ENCODE peak calls at places on chromosomes 5 and 9, in four cellular contexts. X, H, Y and N are unnamed samples.

GRCh38 chr5:72557147-72557501 is 49.9 kb upstream of the ZNF366 start:
- DNase-seq in X (no peak), Y (no peak), H (no peak), N (no peak)

GRCh38 chr5:130400091-130400490 is 495.8 kb downstream of the CHSY3 start:
- DNase-seq in X (peak), H (peak), Y (peak), N (peak)

GRCh38 chr9:87116492-87116891 is 169.2 kb upstream of the GAS1 start:
- DNase-seq in X (no peak), H (no peak), Y (no peak), N (no peak)

GRCh38 chr5:54415896-54416640 is 39.4 kb upstream of the HSPB3 start:
- DNase-seq in H (no peak), Y (no peak), X (peak), N (peak)

GRCh38 chr5:117872798-117873368 is 1115.5 kb downstream of the DTWD2 start:
- DNase-seq in X (no peak), H (no peak), Y (no peak), N (no peak)

GRCh38 chr9:137157618-137158502 is 12.0 kb downstream of the LRRC26 start:
- DNase-seq in H (no peak), Y (no peak), X (no peak), N (no peak)

GRCh38 chr9:87080512-87081225 is 133.4 kb upstream of the GAS1 start:
- DNase-seq in Y (peak), X (no peak), H (no peak), N (peak)

GRCh38 chr9:113403651-113404050 is 2.6 kb upstream of the ALAD start:
- DNase-seq in H (no peak), X (no peak), Y (peak), N (no peak)

GRCh38 chr9:138047469-138048040 is 170.0 kb downstream of the CACNA1B start:
- DNase-seq in X (no peak), H (no peak), Y (no peak), N (no peak)

GRCh38 chr9:6902423-6902822 is 144.7 kb downstream of the KDM4C start:
- DNase-seq in H (no peak), Y (peak), X (peak), N (peak)

GRCh38 chr9:134185536-134186011 is 21.2 kb upstream of the RNU6ATAC start:
- DNase-seq in X (no peak), Y (no peak), H (no peak), N (no peak)

GRCh38 chr9:93107151-93107824 is 11.3 kb downstream of the CARD19 start:
- DNase-seq in H (no peak), X (no peak), Y (no peak), N (no peak)

GRCh38 chr9:15115702-15116639 is 191.0 kb downstream of the TTC39B start:
- DNase-seq in X (no peak), H (no peak), Y (no peak), N (no peak)

GRCh38 chr9:70601000-70601929 is 186.8 kb upstream of the KLF9 start:
- DNase-seq in Y (peak), X (peak), H (peak), N (peak)

GRCh38 chr5:135210286-135211055 is 176.4 kb upstream of the PITX1 start:
- DNase-seq in H (no peak), Y (no peak), X (no peak), N (no peak)

GRCh38 chr5:135206862-135207261 is 172.8 kb upstream of the PITX1 start:
- DNase-seq in X (no peak), H (no peak), Y (no peak), N (no peak)

GRCh38 chr5:135207866-135208265 is 173.8 kb upstream of the PITX1 start:
- DNase-seq in X (no peak), Y (no peak), H (no peak), N (no peak)

GRCh38 chr5:135209495-135209837 is 175.4 kb upstream of the PITX1 start:
- DNase-seq in X (no peak), Y (no peak), H (no peak), N (no peak)

GRCh38 chr5:135208555-135209494 is 174.8 kb upstream of the PITX1 start:
- DNase-seq in H (peak), Y (peak), X (peak), N (peak)
- TF ChIP-seq CTCF in H (peak), Y (peak), X (peak), N (peak)

DNA sequence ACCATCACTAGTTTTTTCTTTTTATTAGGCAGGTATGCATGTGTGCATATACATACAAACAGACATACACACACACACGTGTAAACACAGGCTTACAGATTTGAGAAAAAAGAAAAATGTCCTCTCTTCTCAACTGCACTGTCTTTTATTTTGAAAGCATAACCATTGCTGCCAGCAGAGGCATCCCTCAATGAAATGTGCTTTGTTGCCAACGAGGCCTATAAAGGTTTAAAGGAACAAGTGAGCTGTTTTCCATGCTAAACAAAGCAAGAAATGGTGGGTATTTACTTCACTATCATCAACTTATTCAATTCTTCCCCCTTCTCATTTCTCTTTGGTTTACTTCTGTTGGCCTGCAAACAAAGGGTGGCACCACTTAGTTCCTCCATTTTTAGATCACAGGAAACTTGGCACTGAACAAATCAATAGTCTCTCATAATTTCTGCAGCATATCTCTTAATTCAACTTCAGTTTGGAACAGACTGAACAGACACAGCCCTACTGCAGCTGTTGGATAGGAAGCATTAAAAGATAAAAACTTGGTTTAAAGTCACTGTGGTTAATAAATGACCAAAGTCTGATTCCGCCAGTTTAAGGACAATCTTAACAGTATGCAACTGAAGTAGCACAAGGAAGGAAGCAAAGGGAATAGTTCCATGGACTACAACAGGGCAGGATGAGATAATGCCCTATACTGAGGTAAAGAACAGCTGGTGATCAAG is 21.8 kb downstream of the TTC33 start:
- DNase-seq in H (no peak), X (no peak), Y (no peak), N (peak)
- TF ChIP-seq CTCF in H (no peak), X (no peak), Y (peak), N (peak)

GRCh38 chr5:57262533-57262932 is 88.7 kb downstream of the GPBP1 start:
- DNase-seq in X (no peak), Y (no peak), H (no peak), N (no peak)
- TF ChIP-seq CTCF in X (no peak), Y (no peak), H (no peak), N (no peak)

DNA sequence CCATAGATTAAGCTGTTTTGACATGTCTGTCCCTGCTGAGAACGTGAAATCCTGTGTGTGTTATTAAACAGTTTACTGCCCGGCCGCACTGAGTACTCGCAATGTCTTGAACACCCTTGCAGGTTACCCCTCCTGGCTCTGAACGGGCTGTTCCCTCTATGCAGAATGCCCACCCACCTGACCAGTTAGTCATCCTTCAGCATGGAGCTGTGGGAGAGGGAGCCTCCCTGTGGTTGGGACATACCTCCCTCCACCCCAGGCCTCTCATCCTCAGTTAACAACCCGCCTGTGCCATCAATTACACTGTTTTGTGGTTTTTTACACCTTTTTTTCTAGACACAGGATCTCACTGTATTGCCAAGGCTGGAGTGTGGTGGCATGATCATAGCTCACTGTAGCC is 26.0 kb downstream of the TJP2 start:
- DNase-seq in Y (peak), X (peak), H (no peak), N (peak)
- TF ChIP-seq CTCF in Y (peak), X (peak), H (no peak), N (no peak)

DNA sequence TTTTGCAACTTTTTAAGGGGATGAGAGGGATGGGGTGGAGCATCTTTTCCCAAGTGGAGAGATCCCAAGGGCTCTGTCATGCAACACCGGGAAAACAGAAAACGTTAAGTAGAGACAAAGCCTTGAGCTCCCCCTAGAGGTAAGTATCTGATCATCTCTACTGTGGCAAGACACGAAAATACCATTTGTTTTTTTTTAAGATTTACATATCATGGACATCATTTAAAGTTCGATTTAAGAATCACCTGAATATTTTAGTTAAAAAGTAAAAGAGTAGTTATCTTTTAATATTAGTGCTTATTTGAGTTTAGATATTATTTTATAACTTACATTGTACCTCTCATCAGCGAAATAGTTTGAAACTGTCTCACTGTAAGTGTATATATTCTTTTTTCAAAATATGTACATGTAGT is 200.4 kb downstream of the LRRC70 start:
- DNase-seq in Y (peak), H (no peak), X (peak), N (peak)
- TF ChIP-seq CTCF in Y (peak), H (peak), X (peak), N (peak)

GRCh38 chr9:96025995-96026572 is 150.6 kb downstream of the ERCC6L2 start:
- DNase-seq in X (no peak), Y (no peak), H (no peak), N (no peak)
- TF ChIP-seq CTCF in X (peak), Y (peak), H (peak), N (no peak)

DNA sequence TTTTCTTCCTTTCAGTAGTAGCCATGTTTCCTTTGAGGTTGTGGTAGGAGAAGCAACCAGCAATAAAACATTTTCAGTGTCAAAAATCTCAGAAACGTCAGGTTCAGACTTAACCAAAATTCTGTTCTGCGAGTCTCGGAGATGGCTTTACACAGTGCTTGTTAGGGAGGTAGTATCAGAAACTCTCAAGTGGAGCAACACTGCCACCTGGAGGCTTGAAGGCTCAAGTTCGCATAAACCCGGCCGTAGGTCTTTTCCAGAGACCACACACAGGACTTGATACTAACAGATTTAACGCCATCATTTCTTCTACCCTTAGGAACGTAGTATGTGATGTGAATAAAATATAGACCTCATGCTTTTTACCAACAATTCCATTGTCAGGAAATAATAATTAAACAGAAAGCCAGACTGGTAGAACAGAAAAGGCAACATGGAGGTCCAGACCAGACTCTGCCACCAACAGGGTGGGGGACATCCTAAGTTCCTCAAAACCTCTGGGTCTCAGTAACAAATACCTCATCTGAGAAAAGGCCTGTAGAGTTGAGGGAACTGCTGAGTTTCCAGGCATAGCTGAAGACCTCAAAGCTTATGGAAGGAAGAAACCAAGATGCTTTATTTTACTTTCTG is 8.5 kb downstream of the PTGER4 start:
- DNase-seq in Y (peak), X (no peak), H (peak), N (peak)
- TF ChIP-seq CTCF in Y (peak), X (peak), H (peak), N (peak)